ENCODE peak calls at places on chromosomes 16 and 17, in nine cellular contexts. G is NCI-H1436; F is NCI-H446; S is stimulated activated CD8-positive, alpha-beta memory T cell treated with anti-CD3 and anti-CD28 coated beads, Interleukin-15, amount 100 ng/mL, for 24 hours; E is HFFc6; Z is pons; C is H4; M is NCI-H345; W is left lung. P is an unnamed sample.

GRCh38 chr17:80453980-80454556 is 22.3 kb downstream of the NPTX1 start:
- DNase-seq in G (no peak), F (no peak), S (no peak), E (no peak), Z (no peak), C (no peak), M (no peak), W (peak; percentile 71), P (no peak)

GRCh38 chr17:11747441-11747840 is 149.2 kb downstream of the DNAH9 start:
- DNase-seq in G (no peak), F (no peak), S (no peak), E (no peak), Z (no peak), C (no peak), M (no peak), W (no peak), P (no peak)

GRCh38 chr16:58020628-58021521 is 4.7 kb upstream of the MMP15 start:
- DNase-seq in G (peak; percentile 28), F (no peak), S (no peak), E (peak; percentile 39), Z (peak; percentile 65), C (no peak), M (peak; percentile 15), W (peak; percentile 30), P (peak; percentile 82)

GRCh38 chr17:44132275-44132821 is 8.9 kb upstream of the HDAC5 start:
- DNase-seq in G (no peak), F (no peak), S (no peak), E (peak; percentile 30), Z (no peak), C (no peak), M (no peak), W (no peak), P (no peak)

GRCh38 chr16:54805648-54806047 is 125.0 kb upstream of the IRX5 start:
- DNase-seq in G (no peak), F (no peak), S (no peak), E (no peak), Z (no peak), C (no peak), M (no peak), W (no peak), P (no peak)

GRCh38 chr17:72117748-72118587 is 2.9 kb upstream of the SOX9 start:
- DNase-seq in G (no peak), F (no peak), S (no peak), E (no peak), Z (no peak), C (no peak), M (no peak), W (peak; percentile 77), P (peak; percentile 17)

GRCh38 chr17:37233001-37233400 is 142.8 kb upstream of the C17orf78 start:
- DNase-seq in G (no peak), F (no peak), S (no peak), E (no peak), Z (no peak), C (no peak), M (no peak), W (no peak), P (no peak)

GRCh38 chr16:17411263-17411662 is 59.5 kb downstream of the XYLT1 start:
- DNase-seq in G (no peak), F (no peak), S (no peak), E (no peak), Z (no peak), C (no peak), M (no peak), W (no peak), P (no peak)

GRCh38 chr16:8931864-8932263 is 31.8 kb downstream of the USP7 start:
- DNase-seq in G (no peak), F (no peak), S (peak; percentile 18), E (peak; percentile 10), Z (peak; percentile 12), C (peak; percentile 19), M (no peak), W (no peak), P (peak; percentile 42)

GRCh38 chr17:46011711-46012505 is 12.9 kb downstream of the STH start:
- DNase-seq in G (no peak), F (no peak), S (no peak), E (no peak), Z (no peak), C (no peak), M (no peak), W (no peak), P (no peak)

GRCh38 chr16:81495321-81496234 is 51.0 kb downstream of the CMIP start:
- DNase-seq in G (no peak), F (no peak), S (no peak), E (no peak), Z (no peak), C (no peak), M (no peak), W (peak; percentile 94), P (no peak)

GRCh38 chr16:11078812-11079459 is 134.6 kb downstream of the CLEC16A start:
- DNase-seq in G (no peak), F (no peak), S (no peak), E (peak; percentile 79), Z (no peak), C (peak; percentile 67), M (no peak), W (no peak), P (no peak)

GRCh38 chr17:34899892-34900291 is 61.4 kb downstream of the CCT6B start:
- DNase-seq in G (no peak), F (no peak), S (no peak), E (no peak), Z (no peak), C (no peak), M (no peak), W (no peak), P (no peak)

GRCh38 chr17:13885550-13885949 is 183.8 kb upstream of the COX10 start:
- DNase-seq in G (no peak), F (no peak), S (no peak), E (no peak), Z (no peak), C (no peak), M (no peak), W (no peak), P (no peak)

GRCh38 chr17:82267575-82268379 is 5.7 kb downstream of the CSNK1D start:
- DNase-seq in G (no peak), F (no peak), S (no peak), E (peak; percentile 96), Z (peak; percentile 91), C (peak; percentile 94), M (no peak), W (peak; percentile 94), P (peak; percentile 94)

GRCh38 chr16:81703177-81704155 is 75.6 kb upstream of the PLCG2 start:
- DNase-seq in G (no peak), F (peak; percentile 10), S (no peak), E (peak; percentile 88), Z (no peak), C (peak; percentile 71), M (no peak), W (peak; percentile 59), P (no peak)

GRCh38 chr16:72884573-72884972 is 163.4 kb downstream of the ZFHX3 start:
- DNase-seq in G (no peak), F (no peak), S (no peak), E (no peak), Z (no peak), C (no peak), M (no peak), W (no peak), P (no peak)

GRCh38 chr16:2787961-2788360 is 601 bp upstream of the PRSS33 start:
- DNase-seq in G (no peak), F (no peak), S (no peak), E (no peak), Z (no peak), C (no peak), M (no peak), W (no peak), P (no peak)

GRCh38 chr16:51763072-51763658 is 612.1 kb upstream of the SALL1 start:
- DNase-seq in G (no peak), F (no peak), S (no peak), E (no peak), Z (no peak), C (no peak), M (peak; percentile 33), W (no peak), P (no peak)

GRCh38 chr16:70741779-70742125 is 55.9 kb upstream of the MTSS2 start:
- DNase-seq in G (no peak), F (no peak), S (no peak), E (no peak), Z (no peak), C (no peak), M (no peak), W (peak; percentile 68), P (no peak)

P was measured in Ammon's horn.